ENCODE peak calls at places on chromosomes 3 and 15, in nine cellular contexts. E is A549; O is vagina; X is cardiac muscle cell; G is A673; K is uterus; Y is heart right ventricle; F is CD8-positive, alpha-beta T cell; Q is adrenal gland. P is an unnamed sample.

GRCh38 chr3:191882289-191882688 is 421.3 kb downstream of the PYDC2 start:
- DNase-seq in X (no peak), G (no peak), Q (no peak), Y (no peak), F (no peak), O (no peak), K (no peak), E (no peak), P (no peak)

GRCh38 chr3:70383360-70383831 is 71.0 kb upstream of the MDFIC2 start:
- DNase-seq in Y (no peak), E (no peak), F (no peak), K (no peak), O (no peak), X (no peak), G (no peak), Q (no peak), P (no peak)

GRCh38 chr3:138072816-138073215 is 42.6 kb downstream of the DZIP1L start:
- DNase-seq in G (peak; percentile 14), O (no peak), X (no peak), Y (no peak), F (no peak), K (no peak), Q (no peak), E (no peak), P (no peak)

GRCh38 chr3:19888428-19889152 is 45.4 kb downstream of the EFHB start:
- DNase-seq in F (no peak), O (no peak), Y (no peak), K (no peak), E (no peak), G (no peak), X (peak; percentile 6), Q (no peak), P (no peak)

GRCh38 chr15:77739591-77740378 is 107.1 kb upstream of the LINGO1 start:
- DNase-seq in F (no peak), K (no peak), Q (no peak), X (no peak), E (no peak), O (no peak), Y (no peak), G (peak; percentile 73), P (no peak)

GRCh38 chr15:98000249-98001203 is 40.0 kb downstream of the ARRDC4 start:
- DNase-seq in E (no peak), Q (no peak), G (no peak), O (no peak), F (no peak), X (no peak), Y (no peak), K (no peak), P (no peak)

GRCh38 chr15:52480990-52481389 is 47.7 kb downstream of the MYO5A start:
- DNase-seq in K (no peak), Y (no peak), E (no peak), F (no peak), X (no peak), G (no peak), Q (no peak), O (no peak), P (no peak)

GRCh38 chr3:46564190-46565112 is 1.7 kb downstream of the LRRC2 start:
- DNase-seq in X (no peak), Q (no peak), K (no peak), G (no peak), F (no peak), Y (peak; percentile 81), E (no peak), O (no peak), P (peak; percentile 63)

GRCh38 chr3:151787626-151788025 is 26.3 kb upstream of the AADAC start:
- DNase-seq in X (no peak), F (no peak), K (no peak), O (no peak), E (no peak), G (no peak), Q (no peak), Y (no peak), P (peak; percentile 16)

GRCh38 chr15:86157929-86158328 is 78.3 kb downstream of the AGBL1 start:
- DNase-seq in G (no peak), O (no peak), X (no peak), Y (no peak), K (no peak), E (no peak), Q (no peak), F (no peak), P (no peak)

GRCh38 chr3:194908972-194909371 is 223.3 kb downstream of the FAM43A start:
- DNase-seq in F (no peak), O (no peak), G (no peak), X (peak; percentile 18), E (no peak), Q (no peak), Y (no peak), K (no peak), P (no peak)

GRCh38 chr3:28348286-28348636 is 260 bp upstream of the ZCWPW2 start:
- DNase-seq in E (no peak), K (no peak), G (no peak), Y (no peak), O (peak; percentile 94), F (no peak), Q (no peak), X (no peak), P (no peak)

GRCh38 chr3:114231616-114232015 is 5.8 kb downstream of the ZNF80 start:
- DNase-seq in F (peak; percentile 15), X (no peak), Q (no peak), O (no peak), K (no peak), Y (no peak), E (no peak), G (no peak), P (no peak)
- H3K4me1 ChIP-seq in F (peaks cover 89% of the 10 kb centered on the region), X (no peaks in the 10 kb centered on the region), Q (no peaks in the 10 kb centered on the region), O (no peaks in the 10 kb centered on the region), K (no peaks in the 10 kb centered on the region), Y (no peaks in the 10 kb centered on the region), E (no peaks in the 10 kb centered on the region), G (no peaks in the 10 kb centered on the region), P (no peaks in the 10 kb centered on the region)

GRCh38 chr3:180177255-180177654 is 140.5 kb upstream of the PEX5L start:
- DNase-seq in F (no peak), X (no peak), K (no peak), G (no peak), E (no peak), Y (no peak), O (no peak), Q (no peak), P (no peak)

GRCh38 chr3:180183346-180183745 is 146.6 kb upstream of the PEX5L start:
- DNase-seq in F (no peak), Q (no peak), G (no peak), E (no peak), O (no peak), Y (no peak), X (no peak), K (no peak), P (no peak)

GRCh38 chr3:180179562-180179961 is 142.8 kb upstream of the PEX5L start:
- DNase-seq in O (no peak), E (no peak), X (no peak), F (no peak), K (no peak), Y (no peak), G (no peak), Q (no peak), P (no peak)

GRCh38 chr3:180181387-180181786 is 144.7 kb upstream of the PEX5L start:
- DNase-seq in Y (no peak), G (no peak), F (no peak), O (no peak), Q (no peak), K (no peak), X (no peak), E (no peak), P (no peak)

GRCh38 chr3:180180795-180181194 is 144.1 kb upstream of the PEX5L start:
- DNase-seq in E (no peak), K (no peak), Q (no peak), G (no peak), Y (no peak), X (no peak), O (no peak), F (no peak), P (no peak)
- H3K4me3 ChIP-seq in E (no peak overlapping the region), K (no peak overlapping the region), Q (no peak overlapping the region), G (no peak overlapping the region), Y (no peak overlapping the region), X (no peak overlapping the region), O (no peak overlapping the region), F (no peak overlapping the region), P (no peak overlapping the region)

GRCh38 chr3:11195721-11196332 is 41.5 kb downstream of the HRH1 start:
- DNase-seq in Q (no peak), X (peak; percentile 70), G (peak; percentile 14), F (no peak), E (no peak), Y (no peak), O (no peak), K (no peak), P (peak; percentile 69)

GRCh38 chr3:11198070-11198469 is 43.8 kb downstream of the HRH1 start:
- DNase-seq in E (no peak), K (no peak), G (no peak), Y (no peak), O (no peak), Q (no peak), F (no peak), X (no peak), P (no peak)

GRCh38 chr3:11197471-11197870 is 43.2 kb downstream of the HRH1 start:
- DNase-seq in G (no peak), F (no peak), Q (no peak), O (no peak), X (no peak), E (no peak), K (no peak), Y (no peak), P (no peak)

GRCh38 chr3:11198495-11198894 is 44.2 kb downstream of the HRH1 start:
- DNase-seq in Q (no peak), E (no peak), Y (no peak), F (no peak), O (no peak), X (no peak), G (no peak), K (no peak), P (no peak)

DNA sequence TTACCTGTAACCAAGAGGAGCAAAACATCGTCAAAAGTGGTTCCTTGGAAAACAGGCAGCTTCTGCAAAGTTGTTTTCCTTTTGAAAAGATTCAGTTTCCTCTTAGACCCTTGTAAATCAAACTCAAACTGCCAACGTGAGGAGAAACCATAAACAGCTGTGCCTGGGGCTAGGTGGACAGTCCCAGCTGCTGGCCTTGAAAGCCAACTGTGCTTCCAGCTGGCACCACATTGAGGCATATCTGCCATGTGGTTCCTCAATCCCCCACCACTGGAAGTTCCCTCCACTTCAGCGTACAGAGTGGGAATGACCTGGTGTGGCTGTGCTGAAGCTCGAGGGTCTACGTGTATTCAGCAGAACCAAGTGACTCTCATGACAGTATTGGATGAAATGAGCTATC is 40.9 kb downstream of the HRH1 start:
- DNase-seq in Y (no peak), Q (no peak), E (no peak), K (no peak), G (no peak), X (no peak), O (no peak), F (no peak), P (no peak)
- H3K4me1 ChIP-seq in Y (peaks cover 15% of the 10 kb centered on the region), Q (no peaks in the 10 kb centered on the region), E (peaks cover 18% of the 10 kb centered on the region), K (peaks cover 3% of the 10 kb centered on the region), G (no peaks in the 10 kb centered on the region), X (no peaks in the 10 kb centered on the region), O (peaks cover 54% of the 10 kb centered on the region), F (no peaks in the 10 kb centered on the region), P (peaks cover 59% of the 10 kb centered on the region)

DNA sequence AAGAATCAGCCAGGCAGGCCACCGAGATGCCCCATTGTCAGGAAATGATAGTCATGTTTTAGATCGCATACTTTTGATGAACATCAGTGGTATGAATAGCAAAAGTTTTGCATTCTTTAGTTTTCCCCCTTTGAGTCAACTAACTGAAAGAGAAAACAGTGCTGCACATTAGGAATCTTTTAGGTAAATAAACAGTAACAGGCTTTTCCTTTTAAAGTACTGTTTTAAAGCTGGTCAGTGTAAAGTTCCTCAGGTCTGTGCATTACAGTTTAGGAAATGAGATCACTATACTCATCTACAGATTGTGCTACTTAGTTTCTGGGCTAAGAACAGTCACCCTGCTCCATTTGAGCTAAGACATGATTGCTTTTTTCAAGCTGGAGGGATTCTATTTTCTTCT is 36.3 kb downstream of the FAM98B start:
- DNase-seq in O (no peak), E (no peak), G (no peak), Y (no peak), F (no peak), Q (no peak), X (no peak), K (no peak), P (peak; percentile 86)
- H3K4me3 ChIP-seq in O (no peak overlapping the region), E (no peak overlapping the region), G (no peak overlapping the region), Y (no peak overlapping the region), F (no peak overlapping the region), Q (no peak overlapping the region), X (no peak overlapping the region), K (no peak overlapping the region), P (no peak overlapping the region)

P was measured in SJSA1.